ENCODE peak calls at places on chromosomes 7 and 10, in seven cellular contexts. W is spleen; N is CD8-positive, alpha-beta T cell; U is foreskin keratinocyte; O is foreskin fibroblast; H is left ventricle myocardium inferior; S is K562. J is an unnamed sample.

GRCh38 chr10:59362991-59363390 is 642 bp upstream of the FAM13C start:
- DNase-seq in N (no peak), S (no peak), O (peak), W (no peak), H (peak), U (peak), J (no peak)

GRCh38 chr7:2071133-2071832 is 161.5 kb downstream of the MAD1L1 start:
- DNase-seq in H (no peak), N (no peak), O (no peak), U (no peak), W (no peak), S (peak), J (peak)

GRCh38 chr7:23787272-23787671 is 77.3 kb downstream of the STK31 start:
- DNase-seq in S (no peak), U (no peak), H (no peak), O (no peak), N (no peak), W (no peak), J (no peak)

GRCh38 chr10:14056545-14057332 is 274.0 kb downstream of the FRMD4A start:
- DNase-seq in O (peak), W (no peak), S (no peak), N (no peak), H (no peak), U (peak), J (no peak)

GRCh38 chr7:115015619-115016018 is 93.7 kb downstream of the MDFIC start:
- DNase-seq in W (no peak), U (no peak), S (no peak), N (no peak), H (no peak), O (peak), J (no peak)

GRCh38 chr10:126902157-126902556 is 3.1 kb upstream of the DOCK1 start:
- DNase-seq in W (peak), O (peak), N (no peak), S (no peak), U (peak), H (no peak), J (no peak)

GRCh38 chr7:20785211-20786048 is 1.3 kb downstream of the SP8 start:
- DNase-seq in N (no peak), U (no peak), W (no peak), S (no peak), O (peak), H (no peak), J (peak)

GRCh38 chr10:25176421-25176968 is 1.7 kb downstream of the GPR158 start:
- DNase-seq in O (no peak), S (no peak), H (no peak), U (no peak), W (no peak), N (no peak), J (no peak)

GRCh38 chr7:23955145-23955544 is 245.1 kb downstream of the STK31 start:
- DNase-seq in S (no peak), N (no peak), O (no peak), W (no peak), H (no peak), U (peak), J (no peak)

GRCh38 chr7:132488634-132489302 is 87.5 kb downstream of the PLXNA4 start:
- DNase-seq in H (no peak), U (no peak), S (no peak), O (peak), W (no peak), N (no peak), J (no peak)

GRCh38 chr7:80070391-80070790 is 64.2 kb upstream of the GNAI1 start:
- DNase-seq in U (no peak), N (no peak), H (no peak), W (no peak), S (no peak), O (peak), J (no peak)

GRCh38 chr10:132659206-132660091 is 121.9 kb downstream of the INPP5A start:
- DNase-seq in U (no peak), N (no peak), S (no peak), W (peak), H (peak), O (no peak), J (no peak)

GRCh38 chr7:149879801-149880738 is 6.3 kb downstream of the ATP6V0E2 start:
- DNase-seq in U (no peak), W (no peak), N (no peak), O (no peak), S (no peak), H (no peak), J (no peak)

GRCh38 chr10:24238527-24239247 is 29.7 kb downstream of the KIAA1217 start:
- DNase-seq in O (no peak), H (no peak), S (no peak), N (no peak), W (no peak), U (peak), J (no peak)

GRCh38 chr7:82443801-82444219 is 233 bp upstream of the CACNA2D1 start:
- DNase-seq in N (no peak), S (no peak), U (no peak), H (peak), W (peak), O (peak), J (no peak)

GRCh38 chr7:114720725-114721124 is 201.2 kb upstream of the MDFIC start:
- DNase-seq in N (no peak), H (no peak), U (no peak), S (no peak), W (no peak), O (no peak), J (no peak)

GRCh38 chr10:131140606-131141005 is 170.9 kb downstream of the TCERG1L start:
- DNase-seq in O (no peak), N (no peak), H (no peak), W (peak), S (no peak), U (no peak), J (no peak)

GRCh38 chr10:69497235-69497561 is 45.9 kb downstream of the TSPAN15 start:
- DNase-seq in N (no peak), U (no peak), S (no peak), O (no peak), H (no peak), W (peak), J (no peak)

GRCh38 chr10:70551971-70552422 is 50.5 kb downstream of the PRF1 start:
- DNase-seq in H (no peak), S (no peak), N (no peak), U (no peak), W (no peak), O (peak), J (no peak)

GRCh38 chr7:1935176-1936005 is 265.3 kb downstream of the ELFN1 start:
- DNase-seq in U (no peak), N (no peak), O (no peak), H (no peak), S (no peak), W (peak), J (no peak)

GRCh38 chr10:6843477-6843876 is 263.4 kb upstream of the PRKCQ start:
- DNase-seq in H (no peak), N (no peak), U (no peak), O (no peak), S (no peak), W (no peak), J (no peak)

GRCh38 chr7:30743371-30744074 is 8.4 kb upstream of the INMT start:
- DNase-seq in H (peak), W (no peak), O (peak), U (no peak), S (peak), N (no peak), J (no peak)

GRCh38 chr7:18978108-18978495 is 139.3 kb downstream of the TWIST1 start:
- DNase-seq in S (no peak), W (no peak), N (no peak), O (peak), H (no peak), U (peak), J (no peak)

GRCh38 chr10:15201589-15202300 is 33.3 kb upstream of the NMT2 start:
- DNase-seq in S (no peak), O (peak), N (no peak), H (no peak), U (no peak), W (no peak), J (no peak)

GRCh38 chr7:112770051-112770450 is 20.1 kb downstream of the TMEM168 start:
- DNase-seq in N (no peak), H (no peak), O (no peak), U (peak), W (no peak), S (no peak), J (no peak)

GRCh38 chr10:126130291-126130710 is 233.9 kb downstream of the FANK1 start:
- DNase-seq in S (no peak), H (peak), O (peak), W (no peak), N (no peak), U (no peak), J (no peak)

GRCh38 chr10:119316729-119317097 is 109.3 kb downstream of the GRK5 start:
- DNase-seq in W (no peak), O (peak), N (no peak), U (peak), H (no peak), S (peak), J (no peak)

GRCh38 chr10:14879801-14880193 is 1.1 kb downstream of the SUV39H2 start:
- DNase-seq in U (no peak), O (no peak), N (no peak), W (no peak), S (no peak), H (no peak), J (no peak)

GRCh38 chr7:3235322-3235721 is 65.7 kb upstream of the SDK1 start:
- DNase-seq in U (no peak), O (no peak), H (no peak), N (no peak), W (no peak), S (no peak), J (no peak)

GRCh38 chr10:124562425-124563060 is 100.9 kb downstream of the LHPP start:
- DNase-seq in S (no peak), H (no peak), O (peak), N (no peak), U (peak), W (no peak), J (no peak)

GRCh38 chr10:111207525-111207924 is 130.7 kb downstream of the ADRA2A start:
- DNase-seq in U (no peak), N (no peak), W (no peak), H (no peak), O (no peak), S (no peak), J (no peak)

GRCh38 chr7:46945328-46945727 is 636.6 kb downstream of the TNS3 start:
- DNase-seq in S (no peak), U (no peak), O (peak), N (no peak), H (no peak), W (no peak), J (no peak)

GRCh38 chr10:127690176-127690575 is 46.8 kb upstream of the FOXI2 start:
- DNase-seq in H (no peak), N (no peak), O (no peak), S (no peak), U (no peak), W (no peak), J (no peak)

GRCh38 chr10:46540412-46541016 is 15.9 kb downstream of the GPRIN2 start:
- DNase-seq in N (no peak), S (no peak), O (no peak), W (peak), H (no peak), U (no peak), J (no peak)

GRCh38 chr10:132463333-132464255 is 66.6 kb downstream of the PWWP2B start:
- DNase-seq in S (no peak), U (no peak), N (no peak), H (no peak), O (peak), W (peak), J (no peak)

GRCh38 chr7:92461027-92462003 is 14.0 kb downstream of the GATAD1 start:
- DNase-seq in W (no peak), O (peak), H (no peak), N (no peak), U (no peak), S (peak), J (peak)

DNA sequence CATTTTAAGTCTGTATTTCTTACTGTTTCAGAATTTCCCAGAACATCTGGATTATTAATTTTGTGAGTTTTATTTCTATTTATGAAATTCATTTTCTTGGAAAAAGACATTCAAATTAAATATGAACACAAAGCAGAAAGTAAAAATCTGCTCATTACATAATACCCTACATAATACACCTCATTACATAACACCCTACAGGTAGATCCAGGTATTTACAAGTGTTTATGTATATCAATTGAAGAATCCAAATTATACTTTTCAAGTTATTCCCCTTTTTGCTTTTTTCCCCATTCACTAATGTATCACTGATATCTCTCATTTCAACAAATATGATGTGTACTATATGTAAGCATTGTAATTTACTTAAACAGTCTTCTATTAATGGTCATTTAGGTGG is 129.1 kb downstream of the USP6NL start:
- DNase-seq in U (no peak), N (no peak), H (no peak), O (no peak), S (no peak), W (no peak), J (no peak)
- TF ChIP-seq CTCF in U (peak), N (no peak), H (no peak), O (no peak), S (no peak), W (no peak), J (no peak)

DNA sequence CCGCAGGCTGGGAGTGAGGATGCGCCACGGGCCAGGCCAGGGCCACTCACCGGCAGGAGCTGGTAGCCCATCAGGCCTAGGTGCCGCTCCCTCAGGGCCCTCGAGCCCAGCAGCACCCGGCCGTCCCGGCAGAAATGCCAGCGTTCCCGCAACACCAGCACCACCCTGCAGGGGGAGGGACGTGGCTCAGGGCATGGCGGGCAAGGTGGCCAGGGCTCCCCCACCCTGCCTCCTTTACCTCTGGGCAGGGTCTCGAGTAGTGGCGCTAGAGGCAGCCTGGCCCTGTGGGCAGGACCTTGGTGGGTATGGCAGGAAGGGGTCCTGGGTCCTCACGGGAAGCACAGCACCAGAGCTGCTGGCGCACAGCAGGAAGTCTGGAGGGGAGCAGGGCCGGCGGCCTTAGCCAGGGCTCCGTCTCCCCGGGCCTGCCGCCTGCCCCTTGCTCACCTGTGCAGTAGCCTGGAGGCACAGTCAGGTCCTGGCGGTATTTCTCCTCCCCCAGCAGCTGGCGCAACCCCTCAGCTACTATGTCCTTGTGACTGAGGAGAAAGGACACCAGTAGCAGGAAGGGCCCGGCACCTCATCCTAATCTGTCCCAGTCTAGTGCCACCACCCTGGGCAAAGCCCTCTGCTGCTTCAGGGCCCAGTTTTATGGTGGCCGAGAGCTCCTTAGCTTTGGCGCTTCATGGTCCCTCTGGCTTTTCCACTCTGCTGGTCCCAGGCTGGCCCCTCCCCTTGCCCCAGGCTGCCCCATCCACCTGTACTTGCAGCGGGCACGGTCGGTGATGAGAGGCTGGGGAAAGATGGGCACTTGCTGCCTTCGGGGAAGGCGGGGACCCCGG is 3.5 kb downstream of the FASTK start:
- DNase-seq in S (no peak), W (peak), U (no peak), O (peak), N (no peak), H (no peak), J (no peak)
- TF ChIP-seq CTCF in S (peak), W (no peak), U (peak), O (peak), N (no peak), H (peak), J (no peak)

GRCh38 chr7:154623399-154623798 is 379.5 kb downstream of the PAXIP1 start:
- DNase-seq in S (no peak), W (no peak), N (no peak), O (no peak), U (no peak), H (no peak), J (no peak)

DNA sequence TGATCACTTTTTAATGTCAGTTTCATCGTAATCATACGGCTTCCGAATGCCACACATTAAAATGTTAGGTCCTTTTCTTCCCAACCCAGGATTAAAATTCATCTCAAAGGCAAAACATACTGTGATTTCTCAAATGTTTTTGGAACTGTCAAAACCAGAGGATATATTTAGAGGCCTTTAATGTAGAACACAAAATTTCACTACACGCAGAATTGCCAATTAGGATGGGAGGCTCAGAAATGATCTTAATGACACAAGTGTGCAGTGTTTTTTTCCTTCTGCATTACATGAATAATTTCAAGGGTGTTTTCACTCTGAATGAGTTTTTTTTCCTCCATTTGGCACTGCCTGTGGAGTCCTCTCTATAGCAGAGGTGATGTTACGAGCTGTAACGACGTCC is 382.6 kb downstream of the PAXIP1 start:
- DNase-seq in U (no peak), H (no peak), W (no peak), S (no peak), N (no peak), O (no peak), J (no peak)
- TF ChIP-seq CTCF in U (no peak), H (no peak), W (no peak), S (no peak), N (no peak), O (no peak), J (no peak)

GRCh38 chr7:38748056-38748610 is 117.0 kb upstream of the AMPH start:
- DNase-seq in W (no peak), O (peak), N (no peak), S (peak), H (no peak), U (no peak), J (no peak)
- TF ChIP-seq CTCF in W (peak), O (peak), N (peak), S (peak), H (peak), U (peak), J (peak)

GRCh38 chr10:77864151-77864851 is 62.3 kb downstream of the DLG5 start:
- DNase-seq in S (no peak), W (peak), U (no peak), O (no peak), H (no peak), N (no peak), J (no peak)

GRCh38 chr10:77866598-77866997 is 60.0 kb downstream of the DLG5 start:
- DNase-seq in W (no peak), N (no peak), U (no peak), O (no peak), H (no peak), S (no peak), J (no peak)

GRCh38 chr10:77865585-77866324 is 60.8 kb downstream of the DLG5 start:
- DNase-seq in H (no peak), O (no peak), W (no peak), N (no peak), U (no peak), S (no peak), J (no peak)

GRCh38 chr10:77869626-77870420 is 56.7 kb downstream of the DLG5 start:
- DNase-seq in U (no peak), W (no peak), O (peak), N (no peak), S (no peak), H (no peak), J (no peak)

GRCh38 chr10:77867124-77867715 is 59.3 kb downstream of the DLG5 start:
- DNase-seq in O (no peak), S (no peak), W (no peak), N (no peak), U (no peak), H (no peak), J (no peak)
- TF ChIP-seq CTCF in O (no peak), S (no peak), W (no peak), N (no peak), U (no peak), H (no peak), J (no peak)

DNA sequence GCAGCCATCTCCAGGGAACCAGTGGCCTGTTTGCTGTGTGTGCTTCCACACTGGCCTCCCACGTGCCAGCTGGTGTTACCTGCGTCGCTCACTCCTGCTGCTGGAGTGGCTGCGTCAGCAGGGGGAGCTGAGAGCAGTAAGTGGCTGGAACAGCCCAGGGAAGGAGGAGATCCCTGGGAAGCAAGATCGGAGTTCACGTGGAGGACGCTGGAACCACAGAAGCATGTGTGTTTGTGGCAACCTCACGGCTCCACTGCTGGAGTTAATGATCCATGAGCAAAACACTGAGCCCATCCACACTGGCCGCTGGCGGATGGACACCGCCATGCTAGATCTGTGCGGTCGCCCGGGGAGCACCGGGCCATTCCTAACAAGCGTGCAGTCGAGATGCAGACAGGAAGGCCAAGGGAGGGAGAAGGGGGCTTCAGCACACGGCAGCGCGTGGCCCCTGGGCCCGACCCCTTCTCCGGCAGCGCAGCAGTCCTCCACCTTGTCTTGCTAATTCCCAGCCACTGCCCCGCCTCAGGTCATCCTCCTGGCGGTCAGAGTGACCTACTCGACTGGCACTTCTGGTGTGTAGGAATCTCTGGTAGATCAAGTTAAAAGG is 68.5 kb upstream of the EEPD1 start:
- DNase-seq in U (no peak), N (no peak), O (peak), S (peak), W (no peak), H (no peak), J (no peak)
- TF ChIP-seq CTCF in U (peak), N (no peak), O (peak), S (peak), W (no peak), H (peak), J (no peak)

GRCh38 chr7:130258494-130259078 is 8.1 kb upstream of the CPA2 start:
- DNase-seq in W (no peak), O (no peak), H (no peak), N (no peak), U (no peak), S (no peak), J (no peak)
- TF ChIP-seq CTCF in W (no peak), O (no peak), H (no peak), N (no peak), U (no peak), S (no peak), J (no peak)